ENCODE peak calls at places on chromosomes 4 and X, in ten cellular contexts. A, H, B, S, Q, C, F, X, P and D are unnamed samples.

GRCh38 chr4:159027535-159027934 is 75.3 kb upstream of the RAPGEF2 start:
- DNase-seq in A (no peak), H (no peak), B (no peak), S (no peak), Q (peak; percentile 20), C (no peak), F (no peak), X (no peak), P (no peak), D (no peak)

GRCh38 chr4:87811977-87812376 is 12.6 kb downstream of the IBSP start:
- DNase-seq in A (no peak), H (no peak), B (no peak), S (no peak), Q (peak; percentile 27), C (no peak), F (no peak), X (no peak), P (no peak), D (no peak)

GRCh38 chr4:159051245-159052071 is 51.4 kb upstream of the RAPGEF2 start:
- DNase-seq in A (no peak), H (no peak), B (no peak), S (no peak), Q (no peak), C (no peak), F (no peak), X (no peak), P (no peak), D (no peak)

GRCh38 chr4:5330339-5330738 is 279.1 kb downstream of the STK32B start:
- DNase-seq in A (no peak), H (no peak), B (no peak), S (no peak), Q (no peak), C (no peak), F (no peak), X (no peak), P (no peak), D (no peak)

GRCh38 chr4:7313361-7313811 is 121.0 kb downstream of the SORCS2 start:
- DNase-seq in A (no peak), H (no peak), B (peak; percentile 58), S (no peak), Q (no peak), C (no peak), F (no peak), X (no peak), P (no peak), D (no peak)

GRCh38 chr4:7546809-7547367 is 112.2 kb upstream of the PSAPL1 start:
- DNase-seq in A (no peak), H (no peak), B (no peak), S (no peak), Q (peak; percentile 67), C (no peak), F (no peak), X (no peak), P (no peak), D (no peak)

GRCh38 chr4:123997736-123998449 is 601.3 kb downstream of the SPRY1 start:
- DNase-seq in A (no peak), H (peak; percentile 14), B (no peak), S (no peak), Q (no peak), C (no peak), F (no peak), X (no peak), P (no peak), D (no peak)

GRCh38 chrX:12946838-12947544 is 27.9 kb upstream of the TMSB4X start:
- DNase-seq in A (peak; percentile 53), H (peak; percentile 73), B (peak; percentile 66), S (no peak), Q (peak; percentile 82), C (peak; percentile 55), F (peak; percentile 60), X (peak; percentile 79), P (peak; percentile 47), D (peak; percentile 94)

GRCh38 chr4:181685461-181685860 is 557.7 kb upstream of the TENM3 start:
- DNase-seq in A (no peak), H (no peak), B (no peak), S (no peak), Q (peak; percentile 82), C (no peak), F (no peak), X (no peak), P (no peak), D (no peak)

GRCh38 chr4:82797591-82798081 is 960 bp downstream of the SCD5 start:
- DNase-seq in A (no peak), H (peak; percentile 36), B (no peak), S (no peak), Q (peak; percentile 34), C (no peak), F (no peak), X (no peak), P (no peak), D (no peak)

GRCh38 chrX:119917877-119918276 is 22.2 kb downstream of the AKAP14 start:
- DNase-seq in A (no peak), H (no peak), B (no peak), S (no peak), Q (no peak), C (no peak), F (no peak), X (no peak), P (no peak), D (peak; percentile 8)

GRCh38 chr4:133592591-133592990 is 443.5 kb downstream of the PCDH10 start:
- DNase-seq in A (no peak), H (no peak), B (no peak), S (no peak), Q (no peak), C (no peak), F (no peak), X (no peak), P (no peak), D (no peak)

DNA sequence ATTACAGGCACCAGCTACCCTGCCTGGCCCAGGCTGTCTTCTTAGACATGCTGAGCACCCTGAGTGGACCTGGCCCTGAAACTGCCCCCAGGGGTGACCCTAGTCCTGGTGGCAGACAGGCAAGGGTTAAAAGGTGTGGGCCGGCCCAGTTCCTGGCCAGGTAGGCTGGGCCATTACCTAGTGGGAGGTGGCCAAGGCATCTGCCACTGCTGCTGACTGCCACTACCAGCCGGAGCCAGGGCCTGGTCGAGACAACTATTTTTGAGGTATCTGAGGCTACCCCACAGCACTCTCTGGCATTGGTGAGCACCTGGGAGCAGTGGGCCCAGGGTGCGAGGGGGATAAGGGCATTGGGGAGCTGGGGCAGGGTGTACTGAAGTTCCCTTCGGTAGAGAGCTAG is at the start of gene CCDC120:
- DNase-seq in A (no peak), H (no peak), B (no peak), S (no peak), Q (no peak), C (no peak), F (no peak), X (no peak), P (no peak), D (no peak)
- TF ChIP-seq POLR2A in A (no peak), H (no peak), B (no peak), S (no peak), Q (no peak), C (no peak), F (no peak), X (no peak), P (no peak), D (no peak)

DNA sequence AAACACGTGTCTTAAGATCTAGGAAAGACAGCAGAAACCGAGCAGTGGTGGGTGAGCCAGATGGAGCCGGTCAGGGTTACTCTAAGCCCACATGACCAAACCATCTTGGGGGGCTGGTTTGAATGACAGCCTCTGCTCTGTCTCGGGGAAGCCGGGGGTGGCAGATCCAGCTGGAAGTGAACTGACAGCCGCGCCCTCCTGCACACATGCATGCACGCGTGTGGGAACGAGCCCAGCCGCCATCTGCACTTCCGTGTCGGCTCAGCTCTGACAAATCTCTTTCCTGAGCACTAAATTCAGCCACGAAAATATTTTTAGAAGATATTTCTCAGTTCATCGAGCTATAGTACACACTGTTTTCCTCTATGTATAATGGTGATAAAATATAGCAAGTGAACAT is 115.6 kb downstream of the DCTD start:
- DNase-seq in A (no peak), H (no peak), B (no peak), S (no peak), Q (no peak), C (no peak), F (no peak), X (no peak), P (no peak), D (no peak)
- H3K4me3 ChIP-seq in A (no peak overlapping the region), H (no peak overlapping the region), B (no peak overlapping the region), S (no peak overlapping the region), Q (no peak overlapping the region), C (no peak overlapping the region), F (no peak overlapping the region), X (no peak overlapping the region), P (no peak overlapping the region), D (no peak overlapping the region)

DNA sequence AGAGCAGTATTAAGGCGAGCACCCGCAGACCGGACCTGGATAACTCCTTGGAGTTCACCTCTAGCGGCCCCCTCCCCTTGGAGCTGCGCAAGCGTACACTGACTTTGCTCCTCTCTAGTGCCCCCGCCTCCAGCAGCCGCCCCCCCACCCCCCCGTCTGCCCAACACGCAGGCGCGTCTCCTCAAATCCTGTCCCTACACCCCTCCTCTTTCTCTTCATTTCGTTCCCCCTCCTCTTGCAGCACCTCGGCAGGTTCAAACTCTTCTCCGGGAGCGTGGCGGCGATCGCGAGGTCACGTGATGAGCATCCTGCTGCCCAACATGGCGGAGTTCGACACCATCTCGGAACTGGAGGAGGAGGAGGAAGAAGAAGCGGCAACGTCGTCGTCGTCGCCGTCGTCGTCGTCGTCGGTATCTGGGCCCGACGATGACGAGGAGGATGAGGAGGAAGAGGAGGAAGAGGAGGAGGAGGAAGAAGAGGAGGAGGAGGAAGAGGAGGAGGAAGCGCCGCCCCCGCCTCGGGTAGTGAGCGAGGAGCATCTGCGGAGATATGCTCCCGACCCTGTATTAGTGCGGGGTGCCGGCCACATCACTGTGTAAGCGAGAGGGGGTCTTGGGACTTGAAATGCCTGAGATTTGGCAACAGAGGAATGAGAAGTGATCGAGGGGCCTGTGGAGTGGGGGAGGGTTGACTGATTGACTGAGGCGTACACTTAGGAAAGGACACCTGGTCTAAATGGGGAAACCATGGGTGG is at the start of gene CHIC1:
- DNase-seq in A (peak; percentile 54), H (peak; percentile 67), B (peak; percentile 66), S (peak; percentile 72), Q (peak; percentile 66), C (peak; percentile 59), F (no peak), X (peak; percentile 80), P (no peak), D (peak; percentile 33)
- TF ChIP-seq POLR2A in A (no peak), H (no peak), B (no peak), S (no peak), Q (peak; percentile 33), C (peak; percentile 67), F (no peak), X (no peak), P (no peak), D (no peak)

DNA sequence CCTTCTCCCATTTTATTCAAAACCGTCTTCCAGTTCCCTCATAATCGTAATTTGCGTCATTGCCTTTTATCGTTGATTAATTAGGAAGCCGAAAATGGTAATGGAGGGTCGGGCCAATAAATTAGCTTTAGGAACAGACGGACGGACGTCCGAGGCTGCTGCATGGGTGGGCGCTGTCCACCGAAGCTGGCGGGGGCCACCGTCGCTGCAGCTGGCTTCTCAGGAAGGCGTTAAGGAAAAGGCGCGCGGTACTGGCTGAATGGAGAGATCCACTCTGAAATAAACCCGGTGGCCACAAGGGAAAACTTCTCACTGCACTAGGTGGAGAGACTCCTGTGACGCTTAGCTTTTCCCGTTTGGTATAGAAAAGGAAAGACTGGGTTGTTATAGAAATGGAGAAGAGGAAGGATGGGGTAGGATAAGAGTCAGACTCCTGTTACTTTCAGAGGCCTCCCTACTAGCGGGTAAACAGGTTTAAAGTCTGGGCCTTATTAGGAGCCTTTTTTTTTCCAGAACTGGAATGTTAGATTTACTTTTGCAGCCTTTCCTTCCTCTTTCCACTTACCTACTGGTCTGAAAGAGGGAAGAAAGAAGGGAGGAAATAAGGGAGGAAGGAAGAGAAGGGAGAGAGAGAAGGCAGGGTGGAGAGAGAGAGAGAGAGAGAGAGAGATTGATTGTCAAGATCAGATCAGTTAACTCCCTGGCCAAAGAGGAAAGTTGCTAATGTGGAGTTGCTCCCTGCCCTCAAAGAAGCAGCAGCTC is 11.3 kb upstream of the PRDM8 start:
- DNase-seq in A (no peak), H (no peak), B (no peak), S (no peak), Q (peak; percentile 35), C (no peak), F (no peak), X (no peak), P (no peak), D (no peak)
- H3K4me3 ChIP-seq in A (peak overlapping the region; percentile 63), H (no peak overlapping the region), B (peak overlapping the region; percentile 57), S (peak overlapping the region; percentile 43), Q (peak overlapping the region; percentile 84), C (no peak overlapping the region), F (no peak overlapping the region), X (peak overlapping the region; percentile 62), P (no peak overlapping the region), D (no peak overlapping the region)